ENCODE peak calls at places on chromosomes 1 and 21, in nine cellular contexts. One of them, this sample, is unnamed.

GRCh38 chr1:16187748-16188401 is 24.6 kb downstream of the ARHGEF19 start:
- DNase-seq in CD4-positive, alpha-beta T cell: peak
- DNase-seq in tibial artery: peak
- DNase-seq in fibroblast of lung: peak
- DNase-seq in uterus: peak
- DNase-seq in GM10248: peak
- DNase-seq in AG09319: no peak
- DNase-seq in endothelial cell: peak
- DNase-seq in lower lobe of right lung: peak
- DNase-seq in this sample: peak

GRCh38 chr1:147273409-147274307 is 31.2 kb downstream of the CHD1L start:
- DNase-seq in CD4-positive, alpha-beta T cell: no peak
- DNase-seq in tibial artery: peak
- DNase-seq in fibroblast of lung: peak
- DNase-seq in uterus: peak
- DNase-seq in GM10248: peak
- DNase-seq in AG09319: peak
- DNase-seq in endothelial cell: peak
- DNase-seq in lower lobe of right lung: no peak
- DNase-seq in this sample: no peak

GRCh38 chr1:65993047-65993363 is 200.3 kb downstream of the PDE4B start:
- DNase-seq in CD4-positive, alpha-beta T cell: no peak
- DNase-seq in tibial artery: no peak
- DNase-seq in fibroblast of lung: peak
- DNase-seq in uterus: no peak
- DNase-seq in GM10248: no peak
- DNase-seq in AG09319: no peak
- DNase-seq in endothelial cell: no peak
- DNase-seq in lower lobe of right lung: no peak
- DNase-seq in this sample: no peak

GRCh38 chr1:65497276-65497830 is 76.9 kb downstream of the LEPR start:
- DNase-seq in CD4-positive, alpha-beta T cell: no peak
- DNase-seq in tibial artery: no peak
- DNase-seq in fibroblast of lung: no peak
- DNase-seq in uterus: no peak
- DNase-seq in GM10248: no peak
- DNase-seq in AG09319: no peak
- DNase-seq in endothelial cell: peak
- DNase-seq in lower lobe of right lung: no peak
- DNase-seq in this sample: no peak

GRCh38 chr1:94329986-94330385 is 88.2 kb upstream of the ABCD3 start:
- DNase-seq in CD4-positive, alpha-beta T cell: no peak
- DNase-seq in tibial artery: no peak
- DNase-seq in fibroblast of lung: peak
- DNase-seq in uterus: no peak
- DNase-seq in GM10248: no peak
- DNase-seq in AG09319: no peak
- DNase-seq in endothelial cell: no peak
- DNase-seq in lower lobe of right lung: no peak
- DNase-seq in this sample: no peak

GRCh38 chr1:157134442-157134841 is 3.8 kb downstream of the ETV3 start:
- DNase-seq in CD4-positive, alpha-beta T cell: no peak
- DNase-seq in tibial artery: no peak
- DNase-seq in fibroblast of lung: no peak
- DNase-seq in uterus: no peak
- DNase-seq in GM10248: no peak
- DNase-seq in AG09319: no peak
- DNase-seq in endothelial cell: no peak
- DNase-seq in lower lobe of right lung: no peak
- DNase-seq in this sample: no peak

GRCh38 chr21:30718239-30718909 is at the start of gene KRTAP21-3:
- DNase-seq in CD4-positive, alpha-beta T cell: no peak
- DNase-seq in tibial artery: no peak
- DNase-seq in fibroblast of lung: peak
- DNase-seq in uterus: no peak
- DNase-seq in GM10248: no peak
- DNase-seq in AG09319: no peak
- DNase-seq in endothelial cell: no peak
- DNase-seq in lower lobe of right lung: no peak
- DNase-seq in this sample: no peak

GRCh38 chr1:62271137-62271536 is 48.1 kb downstream of the KANK4 start:
- DNase-seq in CD4-positive, alpha-beta T cell: no peak
- DNase-seq in tibial artery: no peak
- DNase-seq in fibroblast of lung: no peak
- DNase-seq in uterus: no peak
- DNase-seq in GM10248: no peak
- DNase-seq in AG09319: no peak
- DNase-seq in endothelial cell: no peak
- DNase-seq in lower lobe of right lung: no peak
- DNase-seq in this sample: no peak

GRCh38 chr1:61184714-61185106 is 102.3 kb downstream of the NFIA start:
- DNase-seq in CD4-positive, alpha-beta T cell: no peak
- DNase-seq in tibial artery: no peak
- DNase-seq in fibroblast of lung: no peak
- DNase-seq in uterus: no peak
- DNase-seq in GM10248: no peak
- DNase-seq in AG09319: no peak
- DNase-seq in endothelial cell: no peak
- DNase-seq in lower lobe of right lung: no peak
- DNase-seq in this sample: no peak

GRCh38 chr1:110673805-110674336 is 869 bp downstream of the KCNA3 start:
- DNase-seq in CD4-positive, alpha-beta T cell: peak
- DNase-seq in tibial artery: no peak
- DNase-seq in fibroblast of lung: no peak
- DNase-seq in uterus: no peak
- DNase-seq in GM10248: no peak
- DNase-seq in AG09319: no peak
- DNase-seq in endothelial cell: no peak
- DNase-seq in lower lobe of right lung: peak
- DNase-seq in this sample: no peak

GRCh38 chr1:85243336-85243735 is 16.1 kb downstream of the C1orf52 start:
- DNase-seq in CD4-positive, alpha-beta T cell: no peak
- DNase-seq in tibial artery: no peak
- DNase-seq in fibroblast of lung: no peak
- DNase-seq in uterus: no peak
- DNase-seq in GM10248: no peak
- DNase-seq in AG09319: peak
- DNase-seq in endothelial cell: no peak
- DNase-seq in lower lobe of right lung: no peak
- DNase-seq in this sample: no peak

GRCh38 chr1:14778882-14779594 is 180.6 kb downstream of the KAZN start:
- DNase-seq in CD4-positive, alpha-beta T cell: no peak
- DNase-seq in tibial artery: no peak
- DNase-seq in fibroblast of lung: no peak
- DNase-seq in uterus: no peak
- DNase-seq in GM10248: peak
- DNase-seq in AG09319: no peak
- DNase-seq in endothelial cell: peak
- DNase-seq in lower lobe of right lung: peak
- DNase-seq in this sample: peak

GRCh38 chr1:46940307-46940706 is 969 bp downstream of the CYP4A11 start:
- DNase-seq in CD4-positive, alpha-beta T cell: no peak
- DNase-seq in tibial artery: no peak
- DNase-seq in fibroblast of lung: no peak
- DNase-seq in uterus: no peak
- DNase-seq in GM10248: no peak
- DNase-seq in AG09319: no peak
- DNase-seq in endothelial cell: no peak
- DNase-seq in lower lobe of right lung: no peak
- DNase-seq in this sample: no peak

GRCh38 chr1:162234571-162234970 is 142.1 kb downstream of the SPATA46 start:
- DNase-seq in CD4-positive, alpha-beta T cell: no peak
- DNase-seq in tibial artery: no peak
- DNase-seq in fibroblast of lung: no peak
- DNase-seq in uterus: no peak
- DNase-seq in GM10248: no peak
- DNase-seq in AG09319: no peak
- DNase-seq in endothelial cell: no peak
- DNase-seq in lower lobe of right lung: no peak
- DNase-seq in this sample: no peak

GRCh38 chr1:162232034-162232433 is 144.6 kb downstream of the SPATA46 start:
- DNase-seq in CD4-positive, alpha-beta T cell: no peak
- DNase-seq in tibial artery: no peak
- DNase-seq in fibroblast of lung: no peak
- DNase-seq in uterus: no peak
- DNase-seq in GM10248: no peak
- DNase-seq in AG09319: no peak
- DNase-seq in endothelial cell: no peak
- DNase-seq in lower lobe of right lung: no peak
- DNase-seq in this sample: no peak

GRCh38 chr1:162235261-162235780 is 141.3 kb downstream of the SPATA46 start:
- DNase-seq in CD4-positive, alpha-beta T cell: no peak
- DNase-seq in tibial artery: no peak
- DNase-seq in fibroblast of lung: peak
- DNase-seq in uterus: no peak
- DNase-seq in GM10248: no peak
- DNase-seq in AG09319: peak
- DNase-seq in endothelial cell: no peak
- DNase-seq in lower lobe of right lung: no peak
- DNase-seq in this sample: no peak

GRCh38 chr1:162233066-162233465 is 143.6 kb downstream of the SPATA46 start:
- DNase-seq in CD4-positive, alpha-beta T cell: no peak
- DNase-seq in tibial artery: no peak
- DNase-seq in fibroblast of lung: no peak
- DNase-seq in uterus: no peak
- DNase-seq in GM10248: no peak
- DNase-seq in AG09319: no peak
- DNase-seq in endothelial cell: no peak
- DNase-seq in lower lobe of right lung: no peak
- DNase-seq in this sample: no peak

GRCh38 chr1:162233937-162234336 is 142.7 kb downstream of the SPATA46 start:
- DNase-seq in CD4-positive, alpha-beta T cell: no peak
- DNase-seq in tibial artery: no peak
- DNase-seq in fibroblast of lung: no peak
- DNase-seq in uterus: no peak
- DNase-seq in GM10248: no peak
- DNase-seq in AG09319: no peak
- DNase-seq in endothelial cell: no peak
- DNase-seq in lower lobe of right lung: no peak
- DNase-seq in this sample: no peak
- TF ChIP-seq CTCF in CD4-positive, alpha-beta T cell: no peak
- TF ChIP-seq CTCF in tibial artery: no peak
- TF ChIP-seq CTCF in fibroblast of lung: no peak
- TF ChIP-seq CTCF in uterus: no peak
- TF ChIP-seq CTCF in GM10248: no peak
- TF ChIP-seq CTCF in AG09319: no peak
- TF ChIP-seq CTCF in endothelial cell: no peak
- TF ChIP-seq CTCF in lower lobe of right lung: no peak
- TF ChIP-seq CTCF in this sample: no peak

GRCh38 chr1:112956503-112957132 is 622 bp upstream of the SLC16A1 start:
- DNase-seq in CD4-positive, alpha-beta T cell: peak
- DNase-seq in tibial artery: peak
- DNase-seq in fibroblast of lung: no peak
- DNase-seq in uterus: no peak
- DNase-seq in GM10248: no peak
- DNase-seq in AG09319: no peak
- DNase-seq in endothelial cell: no peak
- DNase-seq in lower lobe of right lung: peak
- DNase-seq in this sample: no peak
- TF ChIP-seq CTCF in CD4-positive, alpha-beta T cell: peak
- TF ChIP-seq CTCF in tibial artery: no peak
- TF ChIP-seq CTCF in fibroblast of lung: no peak
- TF ChIP-seq CTCF in uterus: no peak
- TF ChIP-seq CTCF in GM10248: no peak
- TF ChIP-seq CTCF in AG09319: no peak
- TF ChIP-seq CTCF in endothelial cell: no peak
- TF ChIP-seq CTCF in lower lobe of right lung: no peak
- TF ChIP-seq CTCF in this sample: no peak

GRCh38 chr21:15826908-15827601 is 97.3 kb downstream of the USP25 start:
- DNase-seq in CD4-positive, alpha-beta T cell: no peak
- DNase-seq in tibial artery: no peak
- DNase-seq in fibroblast of lung: no peak
- DNase-seq in uterus: no peak
- DNase-seq in GM10248: no peak
- DNase-seq in AG09319: no peak
- DNase-seq in endothelial cell: no peak
- DNase-seq in lower lobe of right lung: no peak
- DNase-seq in this sample: no peak

GRCh38 chr21:15823486-15824150 is 93.8 kb downstream of the USP25 start:
- DNase-seq in CD4-positive, alpha-beta T cell: no peak
- DNase-seq in tibial artery: no peak
- DNase-seq in fibroblast of lung: no peak
- DNase-seq in uterus: no peak
- DNase-seq in GM10248: no peak
- DNase-seq in AG09319: no peak
- DNase-seq in endothelial cell: no peak
- DNase-seq in lower lobe of right lung: no peak
- DNase-seq in this sample: no peak

GRCh38 chr21:15831497-15831896 is 101.7 kb downstream of the USP25 start:
- DNase-seq in CD4-positive, alpha-beta T cell: no peak
- DNase-seq in tibial artery: no peak
- DNase-seq in fibroblast of lung: no peak
- DNase-seq in uterus: no peak
- DNase-seq in GM10248: no peak
- DNase-seq in AG09319: no peak
- DNase-seq in endothelial cell: no peak
- DNase-seq in lower lobe of right lung: no peak
- DNase-seq in this sample: no peak

GRCh38 chr21:15825699-15826098 is 95.9 kb downstream of the USP25 start:
- DNase-seq in CD4-positive, alpha-beta T cell: no peak
- DNase-seq in tibial artery: no peak
- DNase-seq in fibroblast of lung: no peak
- DNase-seq in uterus: no peak
- DNase-seq in GM10248: no peak
- DNase-seq in AG09319: no peak
- DNase-seq in endothelial cell: no peak
- DNase-seq in lower lobe of right lung: no peak
- DNase-seq in this sample: no peak

GRCh38 chr21:15826147-15826780 is 96.5 kb downstream of the USP25 start:
- DNase-seq in CD4-positive, alpha-beta T cell: peak
- DNase-seq in tibial artery: no peak
- DNase-seq in fibroblast of lung: peak
- DNase-seq in uterus: peak
- DNase-seq in GM10248: peak
- DNase-seq in AG09319: no peak
- DNase-seq in endothelial cell: peak
- DNase-seq in lower lobe of right lung: no peak
- DNase-seq in this sample: no peak
- TF ChIP-seq CTCF in CD4-positive, alpha-beta T cell: peak
- TF ChIP-seq CTCF in tibial artery: peak
- TF ChIP-seq CTCF in fibroblast of lung: peak
- TF ChIP-seq CTCF in uterus: peak
- TF ChIP-seq CTCF in GM10248: peak
- TF ChIP-seq CTCF in AG09319: peak
- TF ChIP-seq CTCF in endothelial cell: peak
- TF ChIP-seq CTCF in lower lobe of right lung: peak
- TF ChIP-seq CTCF in this sample: peak

GRCh38 chr21:27213328-27213727 is 246.4 kb upstream of the ADAMTS5 start:
- DNase-seq in CD4-positive, alpha-beta T cell: no peak
- DNase-seq in tibial artery: no peak
- DNase-seq in fibroblast of lung: no peak
- DNase-seq in uterus: no peak
- DNase-seq in GM10248: no peak
- DNase-seq in AG09319: no peak
- DNase-seq in endothelial cell: no peak
- DNase-seq in lower lobe of right lung: no peak
- DNase-seq in this sample: no peak
- TF ChIP-seq CTCF in CD4-positive, alpha-beta T cell: no peak
- TF ChIP-seq CTCF in tibial artery: no peak
- TF ChIP-seq CTCF in fibroblast of lung: peak
- TF ChIP-seq CTCF in uterus: no peak
- TF ChIP-seq CTCF in GM10248: no peak
- TF ChIP-seq CTCF in AG09319: peak
- TF ChIP-seq CTCF in endothelial cell: no peak
- TF ChIP-seq CTCF in lower lobe of right lung: no peak
- TF ChIP-seq CTCF in this sample: no peak

This sample was measured in psoas muscle.